ENCODE peak calls at places on chromosomes 13 and 19, in six cellular contexts. C is substantia nigra; X is GM12865; K is NCI-H1092 treated with DMSO at 0.1 percent for 48 hours; S is activated naive CD8-positive, alpha-beta T cell treated with anti-CD3 and anti-CD28 coated beads, Interleukin-2, amount 50 U/mL, for 24 hours; R is dorsolateral prefrontal cortex. J is an unnamed sample.
A peak's percentile ranks its signal among the peaks of the same experiment; 100 is the strongest.

GRCh38 chr13:44158741-44159632 is 214.6 kb upstream of the SERP2 start:
- DNase-seq in C (no peak), X (no peak), K (no peak), S (no peak), R (no peak), J (no peak)

GRCh38 chr19:29457413-29457812 is 68.4 kb upstream of the VSTM2B start:
- DNase-seq in C (no peak), X (no peak), K (no peak), S (no peak), R (no peak), J (peak; percentile 5)

GRCh38 chr13:53073711-53074110 is 45.1 kb downstream of the OLFM4 start:
- DNase-seq in C (no peak), X (no peak), K (no peak), S (no peak), R (no peak), J (no peak)

GRCh38 chr19:55344444-55344843 is 4.8 kb downstream of the KMT5C start:
- DNase-seq in C (peak; percentile 51), X (no peak), K (peak; percentile 44), S (no peak), R (peak; percentile 59), J (no peak)

GRCh38 chr13:28423010-28423409 is 71.9 kb downstream of the FLT1 start:
- DNase-seq in C (peak; percentile 32), X (peak; percentile 84), K (no peak), S (peak; percentile 46), R (no peak), J (no peak)

GRCh38 chr13:93080587-93080986 is 146.0 kb upstream of the GPC6 start:
- DNase-seq in C (no peak), X (no peak), K (peak; percentile 9), S (no peak), R (no peak), J (no peak)

GRCh38 chr13:102400619-102401125 is 1.2 kb downstream of the FGF14 start:
- DNase-seq in C (peak; percentile 4), X (no peak), K (peak; percentile 11), S (peak; percentile 6), R (peak; percentile 48), J (no peak)

GRCh38 chr13:66353664-66354063 is 876.5 kb downstream of the PCDH9 start:
- DNase-seq in C (no peak), X (no peak), K (peak; percentile 89), S (no peak), R (no peak), J (no peak)

GRCh38 chr19:58346961-58347929 is 6.0 kb downstream of the A1BG start:
- DNase-seq in C (peak; percentile 51), X (peak; percentile 90), K (peak; percentile 41), S (peak; percentile 77), R (peak; percentile 75), J (peak; percentile 37)

GRCh38 chr19:6632002-6632621 is 37.8 kb downstream of the TNFSF14 start:
- DNase-seq in C (peak; percentile 24), X (peak; percentile 94), K (peak; percentile 52), S (peak; percentile 86), R (no peak), J (peak; percentile 65)

GRCh38 chr13:96573563-96573962 is 420.7 kb downstream of the OXGR1 start:
- DNase-seq in C (no peak), X (no peak), K (no peak), S (no peak), R (no peak), J (no peak)

GRCh38 chr19:37537391-37537947 is 30.7 kb downstream of the ZNF793 start:
- DNase-seq in C (no peak), X (no peak), K (no peak), S (no peak), R (no peak), J (no peak)

GRCh38 chr19:44282846-44283245 is 22.0 kb downstream of the ZNF235 start:
- DNase-seq in C (no peak), X (no peak), K (no peak), S (no peak), R (no peak), J (no peak)

GRCh38 chr19:10135551-10136334 is 16.0 kb upstream of the EIF3G start:
- DNase-seq in C (no peak), X (no peak), K (no peak), S (no peak), R (no peak), J (no peak)

GRCh38 chr13:24459234-24459633 is 53.3 kb downstream of the PARP4 start:
- DNase-seq in C (no peak), X (peak; percentile 55), K (no peak), S (no peak), R (no peak), J (no peak)

GRCh38 chr19:47093841-47094240 is 19.7 kb downstream of the ZC3H4 start:
- DNase-seq in C (no peak), X (peak; percentile 95), K (no peak), S (peak; percentile 49), R (no peak), J (no peak)

GRCh38 chr19:29324717-29325116 is 111.8 kb upstream of the UQCRFS1 start:
- DNase-seq in C (no peak), X (no peak), K (no peak), S (no peak), R (no peak), J (no peak)

GRCh38 chr13:95833713-95834112 is 156.8 kb downstream of the DNAJC3 start:
- DNase-seq in C (no peak), X (no peak), K (no peak), S (no peak), R (no peak), J (no peak)

GRCh38 chr13:25281193-25281936 is 5.9 kb downstream of the MTMR6 start:
- DNase-seq in C (no peak), X (peak; percentile 73), K (no peak), S (no peak), R (no peak), J (no peak)

GRCh38 chr13:79936368-79937136 is 404.4 kb downstream of the SPRY2 start:
- DNase-seq in C (peak; percentile 72), X (peak; percentile 2), K (peak; percentile 15), S (no peak), R (peak; percentile 51), J (no peak)

GRCh38 chr13:72728290-72728605 is 525 bp downstream of the BORA start:
- DNase-seq in C (no peak), X (no peak), K (no peak), S (no peak), R (no peak), J (no peak)

GRCh38 chr13:111531505-111531904 is 211.1 kb downstream of the TEX29 start:
- DNase-seq in C (no peak), X (no peak), K (peak; percentile 89), S (no peak), R (no peak), J (no peak)

GRCh38 chr19:12331211-12331941 is 2.1 kb downstream of the ZNF563 start:
- DNase-seq in C (no peak), X (peak; percentile 84), K (no peak), S (peak; percentile 86), R (no peak), J (no peak)

GRCh38 chr13:101572456-101572855 is 120.0 kb downstream of the ITGBL1 start:
- DNase-seq in C (no peak), X (no peak), K (no peak), S (no peak), R (no peak), J (no peak)

GRCh38 chr13:79895416-79895815 is 414.5 kb downstream of the NDFIP2 start:
- DNase-seq in C (no peak), X (no peak), K (no peak), S (no peak), R (no peak), J (no peak)

GRCh38 chr13:100349594-100349993 is 239.0 kb downstream of the GGACT start:
- DNase-seq in C (no peak), X (no peak), K (peak; percentile 87), S (no peak), R (no peak), J (no peak)